ENCODE peak calls at places on chromosomes 1 and 21, in four cellular contexts. T is Jurkat, Clone E6-1; N is stimulated activated CD8-positive, alpha-beta memory T cell treated with anti-CD3 and anti-CD28 coated beads, Interleukin-15, amount 100 ng/mL, for 1 hour; Y is H54. S is an unnamed sample.

GRCh38 chr1:93874025-93874651 is 4.9 kb downstream of the DNTTIP2 start:
- DNase-seq in T (peak; percentile 32), Y (no peak), N (no peak), S (peak; percentile 8)

GRCh38 chr1:115771847-115772457 is 3.4 kb upstream of the CASQ2 start:
- DNase-seq in Y (peak; percentile 61), N (no peak), T (peak; percentile 68), S (peak; percentile 66)

GRCh38 chr1:50707824-50708223 is 252.2 kb downstream of the FAF1 start:
- DNase-seq in T (no peak), N (no peak), Y (no peak), S (no peak)

GRCh38 chr1:45635211-45635610 is 11.4 kb upstream of the CCDC17 start:
- DNase-seq in N (no peak), Y (no peak), T (no peak), S (no peak)

GRCh38 chr1:9121891-9122409 is 7.0 kb downstream of the GPR157 start:
- DNase-seq in N (no peak), T (peak; percentile 83), Y (no peak), S (no peak)

GRCh38 chr1:244822878-244823277 is 12.6 kb upstream of the COX20 start:
- DNase-seq in T (no peak), N (no peak), Y (no peak), S (no peak)

GRCh38 chr1:2046953-2047748 is 3.1 kb upstream of the PRKCZ start:
- DNase-seq in T (no peak), Y (no peak), N (no peak), S (no peak)

GRCh38 chr21:36350282-36350910 is 30.4 kb downstream of the MORC3 start:
- DNase-seq in Y (no peak), N (no peak), T (no peak), S (no peak)

GRCh38 chr1:66556161-66556611 is 22.2 kb downstream of the SGIP1 start:
- DNase-seq in N (no peak), Y (no peak), T (no peak), S (no peak)

GRCh38 chr1:169483500-169483966 is 2.2 kb downstream of the SLC19A2 start:
- DNase-seq in Y (no peak), T (no peak), N (no peak), S (no peak)

GRCh38 chr21:46211786-46212720 is 16.5 kb downstream of the LSS start:
- DNase-seq in Y (no peak), T (no peak), N (no peak), S (no peak)

GRCh38 chr1:19597463-19598309 is 46.4 kb upstream of the NBL1 start:
- DNase-seq in Y (peak; percentile 12), N (peak; percentile 43), T (peak; percentile 61), S (peak; percentile 26)

GRCh38 chr21:21283810-21284209 is 285.6 kb downstream of the NCAM2 start:
- DNase-seq in N (no peak), Y (no peak), T (no peak), S (no peak)

GRCh38 chr21:26909972-26910371 is 56.9 kb downstream of the ADAMTS5 start:
- DNase-seq in T (no peak), N (no peak), Y (no peak), S (peak; percentile 54)

GRCh38 chr1:92096317-92096716 is 16.2 kb downstream of the BTBD8 start:
- DNase-seq in Y (no peak), N (no peak), T (no peak), S (no peak)

GRCh38 chr1:177907000-177907399 is 62.9 kb downstream of the SEC16B start:
- DNase-seq in N (no peak), T (no peak), Y (no peak), S (no peak)

GRCh38 chr1:204307334-204307883 is 52.3 kb downstream of the PLEKHA6 start:
- DNase-seq in Y (no peak), T (no peak), N (no peak), S (no peak)

GRCh38 chr1:243605604-243606003 is 244.4 kb downstream of the AKT3 start:
- DNase-seq in N (no peak), T (no peak), Y (no peak), S (no peak)

GRCh38 chr1:5242850-5243249 is 588.4 kb downstream of the AJAP1 start:
- DNase-seq in Y (no peak), N (no peak), T (no peak), S (no peak)

GRCh38 chr1:60848583-60849188 is 233.7 kb upstream of the NFIA start:
- DNase-seq in T (peak; percentile 64), N (no peak), Y (no peak), S (peak; percentile 9)

GRCh38 chr1:226479432-226479831 is 69.1 kb upstream of the STUM start:
- DNase-seq in T (no peak), Y (no peak), N (no peak), S (no peak)

S was measured in HS-27A.